ENCODE peak calls at places on chromosomes 7 and 10, in four cellular contexts. One of them, this sample, is unnamed.

GRCh38 chr10:12221323-12222298 is 25.6 kb downstream of the CDC123 start:
- DNase-seq in GM12878: no peak
- DNase-seq in K562: peak
- DNase-seq in HepG2: peak
- DNase-seq in this sample: no peak

GRCh38 chr7:151599401-151600227 is 79.9 kb upstream of the RHEB start:
- DNase-seq in GM12878: no peak
- DNase-seq in K562: no peak
- DNase-seq in HepG2: no peak
- DNase-seq in this sample: peak

GRCh38 chr7:77800158-77800557 is 1.6 kb downstream of the PHTF2 start:
- DNase-seq in GM12878: peak
- DNase-seq in K562: peak
- DNase-seq in HepG2: no peak
- DNase-seq in this sample: no peak

GRCh38 chr10:97796651-97797050 is 24.9 kb upstream of the SFRP5 start:
- DNase-seq in GM12878: no peak
- DNase-seq in K562: no peak
- DNase-seq in HepG2: no peak
- DNase-seq in this sample: no peak

GRCh38 chr7:23380556-23380955 is 81.4 kb downstream of the MALSU1 start:
- DNase-seq in GM12878: no peak
- DNase-seq in K562: no peak
- DNase-seq in HepG2: no peak
- DNase-seq in this sample: no peak

GRCh38 chr7:136134503-136134902 is 157.3 kb upstream of the MTPN start:
- DNase-seq in GM12878: no peak
- DNase-seq in K562: no peak
- DNase-seq in HepG2: no peak
- DNase-seq in this sample: no peak

GRCh38 chr7:13336227-13336626 is 648.8 kb downstream of the ARL4A start:
- DNase-seq in GM12878: no peak
- DNase-seq in K562: no peak
- DNase-seq in HepG2: no peak
- DNase-seq in this sample: no peak

GRCh38 chr7:141477866-141478265 is 73.3 kb upstream of the AGK start:
- DNase-seq in GM12878: no peak
- DNase-seq in K562: no peak
- DNase-seq in HepG2: no peak
- DNase-seq in this sample: no peak

GRCh38 chr7:75639893-75640600 is 98.7 kb downstream of the HIP1 start:
- DNase-seq in GM12878: no peak
- DNase-seq in K562: no peak
- DNase-seq in HepG2: no peak
- DNase-seq in this sample: no peak

GRCh38 chr10:124388823-124389612 is 29.7 kb downstream of the OAT start:
- DNase-seq in GM12878: peak
- DNase-seq in K562: peak
- DNase-seq in HepG2: peak
- DNase-seq in this sample: peak

GRCh38 chr7:107874605-107875446 is 16.2 kb upstream of the DLD start:
- DNase-seq in GM12878: no peak
- DNase-seq in K562: peak
- DNase-seq in HepG2: peak
- DNase-seq in this sample: peak

GRCh38 chr7:151774951-151775350 is 102.0 kb downstream of the PRKAG2 start:
- DNase-seq in GM12878: no peak
- DNase-seq in K562: no peak
- DNase-seq in HepG2: no peak
- DNase-seq in this sample: no peak

GRCh38 chr10:22597142-22597541 is 117.2 kb downstream of the PIP4K2A start:
- DNase-seq in GM12878: peak
- DNase-seq in K562: no peak
- DNase-seq in HepG2: no peak
- DNase-seq in this sample: no peak

GRCh38 chr7:27916372-27916771 is 176.4 kb downstream of the TAX1BP1 start:
- DNase-seq in GM12878: no peak
- DNase-seq in K562: no peak
- DNase-seq in HepG2: no peak
- DNase-seq in this sample: no peak

GRCh38 chr10:117609095-117609821 is 66.7 kb downstream of the EMX2 start:
- DNase-seq in GM12878: no peak
- DNase-seq in K562: no peak
- DNase-seq in HepG2: peak
- DNase-seq in this sample: no peak

GRCh38 chr10:22218448-22218847 is 633 bp upstream of the EBLN1 start:
- DNase-seq in GM12878: no peak
- DNase-seq in K562: no peak
- DNase-seq in HepG2: peak
- DNase-seq in this sample: no peak

GRCh38 chr7:123747620-123748141 is 1.1 kb downstream of the WASL start:
- DNase-seq in GM12878: no peak
- DNase-seq in K562: peak
- DNase-seq in HepG2: peak
- DNase-seq in this sample: peak

GRCh38 chr10:88702848-88703597 is 3.0 kb upstream of the LIPK start:
- DNase-seq in GM12878: no peak
- DNase-seq in K562: no peak
- DNase-seq in HepG2: peak
- DNase-seq in this sample: no peak

GRCh38 chr7:127844707-127845331 is 186.4 kb downstream of the LRRC4 start:
- DNase-seq in GM12878: no peak
- DNase-seq in K562: peak
- DNase-seq in HepG2: no peak
- DNase-seq in this sample: no peak

GRCh38 chr7:40715053-40715430 is 580.2 kb downstream of the SUGCT start:
- DNase-seq in GM12878: no peak
- DNase-seq in K562: no peak
- DNase-seq in HepG2: no peak
- DNase-seq in this sample: no peak

GRCh38 chr7:47725031-47725780 is 143.3 kb upstream of the TNS3 start:
- DNase-seq in GM12878: no peak
- DNase-seq in K562: no peak
- DNase-seq in HepG2: peak
- DNase-seq in this sample: no peak

GRCh38 chr7:47734287-47734948 is 152.5 kb upstream of the TNS3 start:
- DNase-seq in GM12878: no peak
- DNase-seq in K562: no peak
- DNase-seq in HepG2: peak
- DNase-seq in this sample: no peak

GRCh38 chr7:47734949-47735291 is 153.0 kb upstream of the TNS3 start:
- DNase-seq in GM12878: no peak
- DNase-seq in K562: no peak
- DNase-seq in HepG2: no peak
- DNase-seq in this sample: no peak

GRCh38 chr7:47726047-47726726 is 144.3 kb upstream of the TNS3 start:
- DNase-seq in GM12878: no peak
- DNase-seq in K562: no peak
- DNase-seq in HepG2: no peak
- DNase-seq in this sample: peak

GRCh38 chr7:47730135-47730534 is 148.2 kb upstream of the TNS3 start:
- DNase-seq in GM12878: no peak
- DNase-seq in K562: no peak
- DNase-seq in HepG2: no peak
- DNase-seq in this sample: no peak
- TF ChIP-seq SIN3A in GM12878: no peak
- TF ChIP-seq SIN3A in K562: no peak
- TF ChIP-seq SIN3A in HepG2: no peak
- TF ChIP-seq SIN3A in this sample: no peak

DNA sequence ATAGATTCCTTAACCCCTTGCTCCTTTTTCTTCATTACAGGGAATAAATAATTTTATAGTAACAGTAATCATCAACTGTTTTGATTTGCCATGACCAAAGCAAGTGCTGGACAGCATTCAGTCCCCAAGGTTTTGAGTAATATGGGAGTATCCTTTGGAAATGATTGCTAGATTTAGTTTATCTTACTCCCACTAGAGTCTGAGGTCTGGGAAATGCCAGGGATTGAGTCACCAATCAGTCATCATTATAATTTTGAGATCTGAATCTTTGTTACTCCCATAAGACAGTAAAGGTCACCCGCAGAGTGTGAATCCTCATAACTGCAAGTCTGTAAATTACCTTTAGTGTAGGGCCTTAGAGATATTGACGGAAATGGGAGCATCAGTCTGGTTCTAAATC is 133.7 kb upstream of the SEMA3E start:
- DNase-seq in GM12878: no peak
- DNase-seq in K562: no peak
- DNase-seq in HepG2: no peak
- DNase-seq in this sample: no peak
- TF ChIP-seq FOXM1 in GM12878: no peak
- TF ChIP-seq FOXM1 in K562: no peak
- TF ChIP-seq FOXM1 in HepG2: no peak
- TF ChIP-seq FOXM1 in this sample: no peak

GRCh38 chr7:26910221-26910620 is 45.8 kb upstream of the SKAP2 start:
- DNase-seq in GM12878: no peak
- DNase-seq in K562: no peak
- DNase-seq in HepG2: peak
- DNase-seq in this sample: no peak

GRCh38 chr7:26912351-26912750 is 48.0 kb upstream of the SKAP2 start:
- DNase-seq in GM12878: no peak
- DNase-seq in K562: no peak
- DNase-seq in HepG2: no peak
- DNase-seq in this sample: no peak

GRCh38 chr7:26918241-26918640 is 53.9 kb upstream of the SKAP2 start:
- DNase-seq in GM12878: no peak
- DNase-seq in K562: no peak
- DNase-seq in HepG2: no peak
- DNase-seq in this sample: no peak

GRCh38 chr7:26912933-26913536 is 48.6 kb upstream of the SKAP2 start:
- DNase-seq in GM12878: no peak
- DNase-seq in K562: no peak
- DNase-seq in HepG2: no peak
- DNase-seq in this sample: no peak
- TF ChIP-seq POLR2AphosphoS5 in GM12878: no peak
- TF ChIP-seq POLR2AphosphoS5 in K562: no peak
- TF ChIP-seq POLR2AphosphoS5 in HepG2: no peak
- TF ChIP-seq POLR2AphosphoS5 in this sample: no peak

GRCh38 chr7:33636359-33636758 is 269.0 kb upstream of the BMPER start:
- DNase-seq in GM12878: no peak
- DNase-seq in K562: no peak
- DNase-seq in HepG2: no peak
- DNase-seq in this sample: no peak
- TF ChIP-seq SIN3A in GM12878: no peak
- TF ChIP-seq SIN3A in K562: no peak
- TF ChIP-seq SIN3A in HepG2: no peak
- TF ChIP-seq SIN3A in this sample: no peak

DNA sequence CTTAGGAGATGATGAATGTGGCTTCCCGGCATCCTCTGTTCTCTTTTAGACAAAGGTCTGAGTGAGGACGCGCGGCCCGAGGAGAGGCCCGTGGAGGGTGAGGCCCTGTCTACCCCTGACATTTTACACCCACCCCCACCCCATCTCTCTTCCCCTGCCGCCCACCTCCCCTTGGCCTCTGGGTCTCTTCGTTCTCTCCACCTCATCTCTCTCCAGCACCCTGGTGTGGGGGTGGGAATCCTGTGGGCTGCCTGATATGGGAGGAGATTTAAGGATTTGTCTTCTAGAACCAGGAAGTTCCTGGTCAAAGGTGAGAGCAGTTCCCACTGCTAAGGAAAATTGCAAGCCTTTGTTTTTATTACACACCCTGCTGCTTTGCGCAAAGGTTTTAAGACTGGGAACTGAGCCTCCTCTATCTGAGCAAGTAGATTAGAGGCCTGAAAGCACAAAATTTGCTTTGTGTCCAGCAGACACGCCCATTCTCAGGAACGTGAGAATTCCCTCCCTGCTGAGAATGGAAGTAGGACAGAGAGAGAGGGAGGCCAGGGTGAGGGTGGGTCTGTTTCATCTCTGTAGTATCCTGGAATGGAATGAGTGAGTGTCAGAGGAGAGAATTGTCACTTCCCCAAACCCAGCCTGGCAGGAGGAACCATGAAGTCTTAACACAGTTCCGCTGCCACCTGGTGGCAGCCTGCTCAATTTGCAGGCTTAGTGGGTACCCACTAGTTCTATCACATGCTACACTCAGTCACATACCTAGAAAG is 91.2 kb downstream of the GTF2IRD1 start:
- DNase-seq in GM12878: no peak
- DNase-seq in K562: peak
- DNase-seq in HepG2: peak
- DNase-seq in this sample: peak
- TF ChIP-seq FOXM1 in GM12878: no peak
- TF ChIP-seq FOXM1 in K562: no peak
- TF ChIP-seq FOXM1 in HepG2: no peak
- TF ChIP-seq FOXM1 in this sample: no peak

GRCh38 chr10:38010150-38010903 is at the start of gene ZNF33A:
- DNase-seq in GM12878: peak
- DNase-seq in K562: peak
- DNase-seq in HepG2: peak
- DNase-seq in this sample: peak
- TF ChIP-seq POLR2AphosphoS5 in GM12878: peak
- TF ChIP-seq POLR2AphosphoS5 in K562: peak
- TF ChIP-seq POLR2AphosphoS5 in HepG2: peak
- TF ChIP-seq POLR2AphosphoS5 in this sample: peak

GRCh38 chr7:99252166-99252895 is 20.3 kb upstream of the MYH16 start:
- DNase-seq in GM12878: no peak
- DNase-seq in K562: no peak
- DNase-seq in HepG2: no peak
- DNase-seq in this sample: no peak
- TF ChIP-seq SIN3A in GM12878: no peak
- TF ChIP-seq SIN3A in K562: no peak
- TF ChIP-seq SIN3A in HepG2: no peak
- TF ChIP-seq SIN3A in this sample: no peak